ENCODE peak calls at places on chromosomes 1 and 21, in nine cellular contexts. W, E, N, I, V, Y, R, U and P are unnamed samples.

GRCh38 chr1:117342397-117342796 is 24.9 kb upstream of the MAN1A2 start:
- DNase-seq in U (no peak), R (no peak), W (no peak), I (no peak), V (no peak), E (no peak), N (no peak), Y (no peak), P (no peak)

GRCh38 chr1:241423541-241424479 is 66.8 kb upstream of the RGS7 start:
- DNase-seq in E (no peak), I (no peak), Y (no peak), V (peak; percentile 27), W (peak; percentile 69), N (peak; percentile 40), R (peak; percentile 11), U (peak; percentile 62), P (peak; percentile 86)

GRCh38 chr1:55081188-55081904 is 42.0 kb downstream of the PCSK9 start:
- DNase-seq in E (peak; percentile 80), R (no peak), V (peak; percentile 87), U (peak; percentile 59), W (no peak), N (no peak), I (no peak), Y (no peak), P (no peak)

GRCh38 chr1:186865253-186865652 is 36.5 kb downstream of the PLA2G4A start:
- DNase-seq in U (no peak), I (no peak), V (no peak), N (no peak), Y (no peak), R (no peak), W (no peak), E (no peak), P (no peak)

GRCh38 chr1:15820478-15820877 is 13.0 kb upstream of the UQCRHL start:
- DNase-seq in R (no peak), E (no peak), I (no peak), Y (no peak), W (no peak), U (no peak), V (peak; percentile 41), N (no peak), P (no peak)

GRCh38 chr21:43020771-43021170 is 46.4 kb downstream of the PKNOX1 start:
- DNase-seq in W (no peak), R (no peak), Y (no peak), I (no peak), U (no peak), E (no peak), N (no peak), V (no peak), P (no peak)

GRCh38 chr1:53115403-53116306 is 26.8 kb downstream of the SLC1A7 start:
- DNase-seq in U (no peak), Y (no peak), E (no peak), N (no peak), W (peak; percentile 95), I (peak; percentile 48), R (peak; percentile 30), V (peak; percentile 50), P (peak; percentile 97)

GRCh38 chr1:19260211-19261138 is 8.9 kb downstream of the MRTO4 start:
- DNase-seq in E (peak; percentile 91), N (no peak), U (peak; percentile 69), R (no peak), W (no peak), V (peak; percentile 81), Y (no peak), I (no peak), P (peak; percentile 56)

GRCh38 chr1:215720121-215720520 is 153.0 kb downstream of the KCTD3 start:
- DNase-seq in W (no peak), U (peak; percentile 71), V (no peak), E (no peak), Y (no peak), I (no peak), R (no peak), N (no peak), P (no peak)

DNA sequence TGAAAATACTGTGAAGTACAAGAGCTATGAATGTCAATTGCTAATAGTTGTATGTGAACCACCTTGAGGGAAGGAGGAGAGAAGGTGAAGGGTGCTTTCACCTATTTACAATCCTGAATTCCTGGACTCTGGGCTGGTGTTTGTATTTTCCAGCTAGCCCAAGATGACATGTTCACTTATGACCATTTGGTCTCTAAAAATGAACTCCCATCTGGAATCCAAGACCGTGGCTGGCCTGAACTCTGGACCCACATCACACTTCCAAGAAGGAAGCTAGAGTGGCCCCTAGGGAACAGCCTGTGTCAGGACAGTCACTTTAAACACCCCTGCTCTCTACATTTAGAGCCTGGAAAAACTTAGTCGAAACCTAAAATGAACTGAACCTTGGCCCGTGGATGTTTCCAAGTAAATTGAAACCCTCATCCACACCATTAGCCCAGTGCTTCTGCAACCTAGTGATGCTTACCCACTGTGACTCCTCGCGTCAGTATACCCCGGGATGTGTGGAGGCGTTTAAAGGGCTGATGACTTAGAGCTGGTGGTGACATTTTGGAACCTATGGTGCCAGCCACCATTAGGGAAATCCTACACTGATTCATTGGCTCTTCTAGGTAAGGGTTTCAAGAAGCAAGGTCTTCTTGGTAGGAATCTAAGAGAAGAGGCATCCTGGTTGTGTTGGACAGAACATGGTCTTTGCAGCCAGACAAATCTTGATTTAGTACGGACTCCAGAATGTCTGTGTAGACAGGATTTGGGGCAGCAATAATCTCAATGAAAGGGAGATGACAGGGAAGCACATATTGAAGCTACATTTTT is 171.5 kb upstream of the IRF2BP2 start:
- DNase-seq in Y (no peak), U (no peak), W (peak; percentile 13), N (peak; percentile 22), R (no peak), I (peak; percentile 57), V (no peak), E (no peak), P (peak; percentile 66)
- TF ChIP-seq CTCF in Y (peak; percentile 27), U (no peak), W (peak; percentile 20), N (no peak), R (no peak), I (peak; percentile 52), V (no peak), E (peak; percentile 5), P (peak; percentile 65)

DNA sequence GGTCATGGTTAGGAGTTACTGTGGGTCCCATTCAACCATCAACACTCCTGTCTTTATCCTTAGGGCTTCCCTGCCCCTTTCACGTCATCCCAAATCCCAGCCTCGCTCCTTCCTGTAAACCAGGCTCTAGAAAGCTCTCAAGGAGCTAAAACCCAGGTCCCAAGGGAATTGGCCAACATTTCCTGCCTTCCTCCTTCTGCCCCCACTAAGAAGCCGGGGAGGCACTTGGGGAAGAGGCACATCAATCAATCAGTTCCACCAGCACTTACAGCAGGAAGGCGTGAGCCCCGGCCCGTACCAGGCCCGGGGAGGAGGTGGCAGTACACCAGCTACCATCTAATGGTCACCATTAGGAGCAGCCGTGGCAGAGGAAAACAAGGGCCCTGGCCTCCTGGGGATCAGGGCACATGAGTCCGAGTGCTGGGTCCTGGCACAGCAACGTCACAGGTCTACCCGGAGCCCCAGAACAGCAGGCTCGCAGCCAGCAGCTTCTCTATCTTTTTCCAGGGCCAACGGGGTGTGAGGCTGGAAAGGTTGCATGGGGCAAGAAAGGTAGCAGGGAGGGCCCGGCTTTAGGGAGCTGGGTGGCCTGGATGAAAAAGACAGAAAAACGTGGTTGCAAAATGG is 108.6 kb downstream of the CASZ1 start:
- DNase-seq in E (no peak), R (no peak), W (no peak), Y (no peak), I (no peak), V (no peak), U (peak; percentile 12), N (no peak), P (no peak)
- H3K27ac ChIP-seq in E (no peak overlapping the region), R (peak overlapping the region; percentile 95), W (no peak overlapping the region), Y (no peak overlapping the region), I (no peak overlapping the region), V (no peak overlapping the region), U (no peak overlapping the region), N (no peak overlapping the region), P (peak overlapping the region; percentile 81)

DNA sequence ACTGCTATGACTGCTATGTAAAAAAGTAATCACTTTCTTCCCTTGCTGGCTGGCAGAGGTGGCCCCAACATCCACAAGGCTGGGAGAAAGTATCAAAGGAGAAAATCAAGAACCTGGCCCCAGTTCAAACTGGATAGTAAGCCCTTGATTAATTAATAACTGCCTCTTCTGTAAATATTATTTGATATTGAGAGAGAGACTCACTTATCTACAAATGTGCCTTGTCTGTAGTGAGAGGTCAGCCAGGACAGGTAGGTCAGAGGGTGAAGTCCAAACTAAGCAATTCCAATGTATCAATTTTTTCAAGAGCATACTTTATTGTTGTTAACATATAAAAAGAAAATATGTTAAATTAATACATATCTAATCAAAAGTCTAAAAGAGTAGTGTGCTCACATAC is 23.8 kb upstream of the TARBP1 start:
- DNase-seq in E (no peak), U (no peak), I (no peak), R (no peak), V (no peak), Y (no peak), N (no peak), W (no peak), P (no peak)
- H3K36me3 ChIP-seq in E (no peaks in the 10 kb centered on the region), U (no peaks in the 10 kb centered on the region), I (no peaks in the 10 kb centered on the region), R (no peaks in the 10 kb centered on the region), V (no peaks in the 10 kb centered on the region), Y (no peaks in the 10 kb centered on the region), N (no peaks in the 10 kb centered on the region), W (no peaks in the 10 kb centered on the region), P (no peaks in the 10 kb centered on the region)

DNA sequence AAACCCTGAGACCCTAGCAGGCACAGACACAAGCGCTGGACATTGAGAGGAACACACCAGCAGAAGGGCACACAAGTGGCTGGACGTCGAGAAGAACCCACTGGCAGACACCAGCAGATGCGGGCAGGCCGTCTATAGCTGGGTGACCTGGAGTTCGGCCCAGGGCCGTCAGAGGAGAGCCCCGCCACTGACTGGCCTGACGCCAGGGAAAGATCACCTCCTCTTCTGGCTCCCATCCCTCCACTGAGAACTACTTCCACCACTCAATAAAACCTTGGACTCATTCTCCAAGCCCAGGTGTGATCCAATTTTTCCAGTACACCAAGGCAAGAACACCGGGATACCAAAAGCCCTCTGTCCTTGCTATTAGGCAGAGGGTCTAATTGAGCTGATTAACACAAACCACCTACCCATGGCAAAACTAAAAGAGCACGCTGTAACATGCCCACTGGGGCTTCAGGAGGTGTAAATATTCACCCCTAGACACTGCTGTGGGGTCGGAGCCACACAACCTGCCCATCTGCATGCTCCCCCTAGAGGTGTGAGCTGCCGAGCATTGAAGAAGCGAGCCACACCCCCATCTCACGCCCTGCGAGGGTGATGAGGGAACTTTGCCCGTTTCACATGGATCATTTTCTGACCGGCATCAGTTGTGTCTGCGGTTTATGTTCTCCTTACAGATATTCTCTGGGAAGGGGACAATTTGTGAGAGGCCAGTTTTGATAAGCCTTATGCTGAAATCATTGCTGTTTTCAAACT is 104.8 kb downstream of the HLX start:
- DNase-seq in V (no peak), E (no peak), R (peak; percentile 36), W (peak; percentile 45), U (no peak), I (peak; percentile 15), N (no peak), Y (peak; percentile 41), P (peak; percentile 32)
- TF ChIP-seq CTCF in V (no peak), E (no peak), R (no peak), W (peak; percentile 48), U (no peak), I (peak; percentile 59), N (no peak), Y (peak; percentile 73), P (peak; percentile 57)

DNA sequence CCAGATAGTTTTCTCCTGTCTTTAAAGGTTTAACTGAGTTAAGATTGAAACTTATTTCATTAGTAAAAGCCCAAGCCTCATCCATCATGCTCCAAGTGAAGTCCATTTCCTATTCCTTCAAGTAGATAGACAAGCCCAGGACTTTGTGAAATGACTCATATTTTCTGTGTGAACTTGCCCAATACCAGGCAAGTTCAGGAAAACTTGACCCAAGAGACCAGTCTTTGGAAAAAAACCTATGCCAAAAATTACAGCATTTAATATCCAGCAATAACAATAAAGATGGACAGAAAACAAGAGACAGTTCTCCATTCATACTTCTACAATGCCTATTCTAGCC is 405 bp upstream of the RAB29 start:
- DNase-seq in Y (no peak), N (no peak), V (peak; percentile 25), U (peak; percentile 65), W (no peak), R (no peak), E (peak; percentile 20), I (no peak), P (no peak)
- H3K27ac ChIP-seq in Y (no peak overlapping the region), N (no peak overlapping the region), V (no peak overlapping the region), U (peak overlapping the region; percentile 38), W (no peak overlapping the region), R (no peak overlapping the region), E (peak overlapping the region; percentile 31), I (no peak overlapping the region), P (no peak overlapping the region)